ENCODE peak calls at places on chromosomes 3 and 15, in five cellular contexts. One of them, this sample, is unnamed. For H3K36me3, the result is how much of the 10 kb centered on the place peaks cover.

GRCh38 chr3:112117826-112118571 is 15.0 kb downstream of the GCSAM start:
- DNase-seq in HepG2: no peak
- DNase-seq in body of pancreas: no peak
- DNase-seq in brain microvascular endothelial cell: no peak
- DNase-seq in tibial nerve: no peak
- DNase-seq in this sample: no peak

GRCh38 chr3:158743664-158744566 is 11.7 kb upstream of the RARRES1 start:
- DNase-seq in brain microvascular endothelial cell: no peak
- DNase-seq in HepG2: no peak
- DNase-seq in body of pancreas: no peak
- DNase-seq in tibial nerve: no peak
- DNase-seq in this sample: no peak

GRCh38 chr3:188683032-188683491 is 488.7 kb upstream of the TPRG1 start:
- DNase-seq in HepG2: peak
- DNase-seq in brain microvascular endothelial cell: peak
- DNase-seq in tibial nerve: no peak
- DNase-seq in body of pancreas: no peak
- DNase-seq in this sample: no peak

GRCh38 chr3:15007681-15008141 is 57.4 kb downstream of the MRPS25 start:
- DNase-seq in brain microvascular endothelial cell: peak
- DNase-seq in body of pancreas: no peak
- DNase-seq in tibial nerve: no peak
- DNase-seq in HepG2: no peak
- DNase-seq in this sample: no peak

GRCh38 chr15:96336045-96336642 is 5.6 kb downstream of the NR2F2 start:
- DNase-seq in tibial nerve: peak
- DNase-seq in body of pancreas: no peak
- DNase-seq in HepG2: no peak
- DNase-seq in brain microvascular endothelial cell: peak
- DNase-seq in this sample: no peak

GRCh38 chr15:85125056-85125661 is 143.5 kb downstream of the PDE8A start:
- DNase-seq in tibial nerve: no peak
- DNase-seq in body of pancreas: no peak
- DNase-seq in HepG2: no peak
- DNase-seq in brain microvascular endothelial cell: peak
- DNase-seq in this sample: no peak

GRCh38 chr3:16504242-16504641 is 9.3 kb downstream of the RFTN1 start:
- DNase-seq in HepG2: no peak
- DNase-seq in tibial nerve: no peak
- DNase-seq in brain microvascular endothelial cell: no peak
- DNase-seq in body of pancreas: no peak
- DNase-seq in this sample: no peak

GRCh38 chr3:71446260-71446659 is 137.3 kb downstream of the FOXP1 start:
- DNase-seq in HepG2: no peak
- DNase-seq in brain microvascular endothelial cell: no peak
- DNase-seq in tibial nerve: no peak
- DNase-seq in body of pancreas: no peak
- DNase-seq in this sample: no peak

GRCh38 chr3:174440741-174441587 is 418.2 kb upstream of the NAALADL2 start:
- DNase-seq in body of pancreas: peak
- DNase-seq in brain microvascular endothelial cell: peak
- DNase-seq in tibial nerve: peak
- DNase-seq in HepG2: peak
- DNase-seq in this sample: peak

DNA sequence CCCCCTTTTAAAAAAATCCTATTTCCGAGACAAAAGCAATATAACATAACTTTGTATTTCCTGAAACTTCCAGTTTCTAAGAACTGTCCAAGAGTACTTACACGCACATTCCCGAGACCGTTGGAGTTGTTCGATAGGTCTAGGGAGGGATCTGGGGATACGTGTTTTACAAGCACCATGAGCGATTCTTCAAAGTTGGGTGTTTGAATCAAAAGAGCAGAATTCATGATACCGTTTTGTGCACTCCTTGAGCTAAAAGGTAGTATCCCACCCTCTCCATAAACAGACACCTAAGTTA is 704 bp upstream of the EDEM1 start:
- DNase-seq in HepG2: peak
- DNase-seq in brain microvascular endothelial cell: no peak
- DNase-seq in tibial nerve: no peak
- DNase-seq in body of pancreas: peak
- DNase-seq in this sample: no peak
- H3K4me3 ChIP-seq in HepG2: peak
- H3K4me3 ChIP-seq in brain microvascular endothelial cell: peak
- H3K4me3 ChIP-seq in tibial nerve: peak
- H3K4me3 ChIP-seq in body of pancreas: peak
- H3K4me3 ChIP-seq in this sample: no peak

DNA sequence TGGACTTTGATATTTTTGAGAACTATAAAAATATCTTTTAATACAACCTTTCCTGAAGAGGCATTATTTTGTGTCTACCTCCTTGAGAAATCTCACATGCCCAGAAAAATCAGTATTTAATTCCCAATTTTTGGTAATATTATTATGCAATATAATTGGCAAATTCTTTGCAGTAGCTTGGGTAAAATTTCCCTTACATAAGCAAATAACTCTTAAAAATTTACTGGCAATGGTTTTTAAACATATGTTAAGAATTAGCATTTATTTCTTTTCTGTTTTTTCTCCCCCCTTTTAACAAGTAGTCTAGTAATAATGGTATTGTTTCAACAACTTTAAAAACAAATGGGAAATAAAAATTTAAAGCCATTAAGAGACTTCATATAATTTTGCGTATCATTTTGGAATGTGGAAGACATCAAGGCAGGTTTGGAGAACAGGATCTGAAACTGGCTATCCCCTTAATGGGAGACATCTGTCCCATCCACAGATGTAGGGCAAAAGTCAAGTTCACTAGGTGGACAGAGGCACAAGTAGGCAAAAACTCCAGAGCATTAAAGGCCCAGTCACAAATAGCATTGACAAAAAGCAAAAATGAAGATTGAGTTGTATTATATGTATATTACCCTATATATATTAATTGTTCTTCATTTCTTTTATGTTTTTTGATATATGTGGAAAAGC is 89.6 kb upstream of the AADACL2 start:
- DNase-seq in body of pancreas: no peak
- DNase-seq in HepG2: no peak
- DNase-seq in tibial nerve: no peak
- DNase-seq in brain microvascular endothelial cell: no peak
- DNase-seq in this sample: no peak
- H3K36me3 ChIP-seq in body of pancreas: under half
- H3K36me3 ChIP-seq in HepG2: under half
- H3K36me3 ChIP-seq in tibial nerve: under half
- H3K36me3 ChIP-seq in brain microvascular endothelial cell: under half
- H3K36me3 ChIP-seq in this sample: under half

GRCh38 chr15:28936481-28936881 is 50.7 kb downstream of the APBA2 start:
- DNase-seq in HepG2: no peak
- DNase-seq in tibial nerve: no peak
- DNase-seq in brain microvascular endothelial cell: no peak
- DNase-seq in body of pancreas: no peak
- DNase-seq in this sample: no peak

GRCh38 chr15:28933710-28934445 is 48.1 kb downstream of the APBA2 start:
- DNase-seq in tibial nerve: no peak
- DNase-seq in HepG2: peak
- DNase-seq in body of pancreas: no peak
- DNase-seq in brain microvascular endothelial cell: no peak
- DNase-seq in this sample: no peak

GRCh38 chr15:28936081-28936480 is 50.3 kb downstream of the APBA2 start:
- DNase-seq in body of pancreas: no peak
- DNase-seq in brain microvascular endothelial cell: no peak
- DNase-seq in HepG2: no peak
- DNase-seq in tibial nerve: no peak
- DNase-seq in this sample: no peak

GRCh38 chr15:28934645-28935044 is 48.9 kb downstream of the APBA2 start:
- DNase-seq in HepG2: no peak
- DNase-seq in tibial nerve: no peak
- DNase-seq in body of pancreas: no peak
- DNase-seq in brain microvascular endothelial cell: no peak
- DNase-seq in this sample: no peak

GRCh38 chr15:28935316-28935715 is 49.5 kb downstream of the APBA2 start:
- DNase-seq in body of pancreas: no peak
- DNase-seq in HepG2: peak
- DNase-seq in brain microvascular endothelial cell: no peak
- DNase-seq in tibial nerve: no peak
- DNase-seq in this sample: no peak
- H3K4me3 ChIP-seq in body of pancreas: no peak
- H3K4me3 ChIP-seq in HepG2: no peak
- H3K4me3 ChIP-seq in brain microvascular endothelial cell: no peak
- H3K4me3 ChIP-seq in tibial nerve: no peak
- H3K4me3 ChIP-seq in this sample: no peak

GRCh38 chr3:39407773-39408492 is 1.4 kb downstream of the RPSA start:
- DNase-seq in brain microvascular endothelial cell: no peak
- DNase-seq in HepG2: no peak
- DNase-seq in body of pancreas: no peak
- DNase-seq in tibial nerve: no peak
- DNase-seq in this sample: no peak
- H3K36me3 ChIP-seq in brain microvascular endothelial cell: half or more
- H3K36me3 ChIP-seq in HepG2: under half
- H3K36me3 ChIP-seq in body of pancreas: under half
- H3K36me3 ChIP-seq in tibial nerve: under half
- H3K36me3 ChIP-seq in this sample: under half

DNA sequence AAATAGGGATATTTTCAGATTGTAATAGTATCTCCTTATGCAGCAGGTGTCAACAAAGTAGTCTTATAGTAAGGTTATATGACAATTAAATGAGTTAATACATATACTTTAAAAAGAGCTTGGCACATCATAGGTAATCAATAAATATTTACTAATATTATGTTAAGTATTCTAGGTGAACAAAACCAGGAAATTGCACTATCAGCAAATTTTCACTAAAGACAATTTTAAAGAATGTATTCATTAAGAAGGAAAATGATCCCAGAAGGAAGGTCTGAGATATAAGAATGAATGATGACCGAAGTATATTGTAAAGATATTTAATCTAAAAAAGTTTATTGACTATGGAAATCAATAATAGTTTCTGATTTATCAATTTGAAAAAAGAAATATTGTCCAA is 281.9 kb downstream of the ADAMTSL3 start:
- DNase-seq in body of pancreas: no peak
- DNase-seq in HepG2: no peak
- DNase-seq in tibial nerve: no peak
- DNase-seq in brain microvascular endothelial cell: no peak
- DNase-seq in this sample: no peak
- H3K4me3 ChIP-seq in body of pancreas: no peak
- H3K4me3 ChIP-seq in HepG2: no peak
- H3K4me3 ChIP-seq in tibial nerve: no peak
- H3K4me3 ChIP-seq in brain microvascular endothelial cell: no peak
- H3K4me3 ChIP-seq in this sample: no peak